ENCODE peak calls at places on chromosomes 11 and 22, in ten cellular contexts. M is H1; S is CD8-positive, alpha-beta T cell; G is HL-60; F is CD4-positive, alpha-beta T cell; I is tibial nerve; P is mesendoderm; C is PC-9; D is psoas muscle; L is fibroblast of lung. T is an unnamed sample.

GRCh38 chr11:11408436-11409221 is 55.6 kb upstream of the CSNK2A3 start:
- DNase-seq in L (peak), G (no peak), S (no peak), F (no peak), P (no peak), D (no peak), M (no peak), C (no peak), I (no peak), T (no peak)

GRCh38 chr22:31081963-31082605 is 966 bp downstream of the SMTN start:
- DNase-seq in G (no peak), P (no peak), S (no peak), D (no peak), L (peak), M (no peak), I (no peak), F (no peak), C (peak), T (no peak)

GRCh38 chr11:10829139-10829538 is 20.4 kb upstream of the EIF4G2 start:
- DNase-seq in S (no peak), I (no peak), D (no peak), F (no peak), C (no peak), M (no peak), G (no peak), P (no peak), L (no peak), T (no peak)

GRCh38 chr11:130192845-130193267 is 33.3 kb downstream of the ST14 start:
- DNase-seq in I (no peak), L (no peak), M (no peak), G (no peak), C (no peak), S (no peak), F (no peak), P (no peak), D (no peak), T (no peak)

GRCh38 chr11:129141748-129142475 is 50.2 kb downstream of the ARHGAP32 start:
- DNase-seq in S (no peak), I (no peak), P (no peak), D (no peak), M (no peak), L (peak), C (no peak), F (no peak), G (no peak), T (no peak)

GRCh38 chr11:2674681-2675131 is 25.1 kb downstream of the KCNQ1OT1 start:
- DNase-seq in M (no peak), P (no peak), F (no peak), I (no peak), S (no peak), L (no peak), D (no peak), G (no peak), C (no peak), T (no peak)

GRCh38 chr11:130904380-130904779 is 11.9 kb downstream of the SNX19 start:
- DNase-seq in S (no peak), C (no peak), M (no peak), D (no peak), F (no peak), L (peak), I (no peak), P (peak), G (no peak), T (no peak)

GRCh38 chr22:49928571-49929552 is 10.4 kb downstream of the CRELD2 start:
- DNase-seq in G (no peak), F (no peak), M (no peak), C (no peak), I (no peak), L (no peak), D (no peak), P (no peak), S (no peak), T (no peak)

GRCh38 chr11:128800871-128801417 is 66.2 kb downstream of the KCNJ1 start:
- DNase-seq in S (no peak), D (no peak), P (peak), I (no peak), C (no peak), M (no peak), F (no peak), G (no peak), L (no peak), T (no peak)

GRCh38 chr11:130999992-131000770 is 83.9 kb upstream of the SNX19 start:
- DNase-seq in P (peak), F (no peak), C (peak), D (no peak), I (no peak), G (no peak), M (no peak), S (no peak), L (peak), T (peak)

GRCh38 chr11:70483077-70483861 is 84.9 kb downstream of the CTTN start:
- DNase-seq in P (peak), D (no peak), F (no peak), S (no peak), C (peak), I (no peak), L (peak), G (peak), M (no peak), T (peak)

GRCh38 chr11:995752-996420 is 40.6 kb downstream of the MUC6 start:
- DNase-seq in D (no peak), C (no peak), F (no peak), P (no peak), L (peak), S (no peak), M (no peak), G (no peak), I (no peak), T (no peak)

GRCh38 chr11:92046103-92046502 is 178.5 kb upstream of the FAT3 start:
- DNase-seq in F (no peak), S (no peak), G (no peak), L (no peak), D (no peak), M (no peak), P (no peak), I (no peak), C (no peak), T (no peak)

GRCh38 chr22:48139776-48140175 is 1377.3 kb downstream of the TBC1D22A start:
- DNase-seq in F (no peak), C (no peak), M (no peak), G (no peak), D (no peak), S (no peak), P (no peak), I (no peak), L (no peak), T (no peak)

GRCh38 chr11:67120456-67120855 is 1.4 kb downstream of the KDM2A start:
- DNase-seq in G (no peak), F (no peak), D (no peak), C (no peak), I (no peak), P (no peak), L (no peak), M (no peak), S (no peak), T (no peak)

GRCh38 chr11:67665537-67666302 is 8.7 kb downstream of the ALDH3B2 start:
- DNase-seq in G (no peak), C (peak), M (no peak), P (no peak), F (no peak), L (no peak), I (no peak), D (no peak), S (no peak), T (no peak)

GRCh38 chr22:36763576-36763975 is 12.3 kb downstream of the IFT27 start:
- DNase-seq in D (no peak), M (no peak), C (peak), F (no peak), L (no peak), P (no peak), S (no peak), G (no peak), I (no peak), T (no peak)

GRCh38 chr11:68127791-68128681 is 6.8 kb upstream of the CHKA start:
- DNase-seq in G (no peak), P (peak), M (peak), I (no peak), L (peak), S (no peak), D (peak), F (no peak), C (peak), T (no peak)

GRCh38 chr11:101817536-101817935 is 97.3 kb upstream of the CEP126 start:
- DNase-seq in C (no peak), G (no peak), S (no peak), P (no peak), F (no peak), D (no peak), M (no peak), I (no peak), L (no peak), T (no peak)

GRCh38 chr22:47625531-47626427 is 863.3 kb downstream of the TBC1D22A start:
- DNase-seq in S (no peak), L (no peak), F (no peak), C (no peak), I (no peak), M (no peak), P (no peak), G (no peak), D (no peak), T (no peak)

GRCh38 chr11:8746575-8746974 is 64.0 kb downstream of the RPL27A start:
- DNase-seq in D (no peak), P (no peak), M (no peak), I (no peak), F (no peak), G (no peak), L (no peak), C (no peak), S (no peak), T (no peak)

GRCh38 chr22:23533328-23533762 is 46.7 kb downstream of the IGLL1 start:
- DNase-seq in S (no peak), M (peak), G (no peak), F (no peak), D (peak), L (peak), P (peak), C (no peak), I (no peak), T (no peak)

GRCh38 chr11:36398261-36398953 is 102.3 kb downstream of the PRR5L start:
- DNase-seq in D (no peak), P (no peak), L (peak), I (no peak), F (no peak), C (no peak), S (no peak), G (no peak), M (no peak), T (no peak)

GRCh38 chr22:25745341-25746011 is 3.5 kb downstream of the MYO18B start:
- DNase-seq in L (peak), G (no peak), F (no peak), M (no peak), S (no peak), P (no peak), I (no peak), C (no peak), D (no peak), T (no peak)

GRCh38 chr11:94245121-94245520 is 59.3 kb upstream of the IZUMO1R start:
- DNase-seq in P (no peak), M (no peak), S (no peak), F (no peak), D (no peak), L (no peak), G (no peak), C (no peak), I (no peak), T (no peak)

GRCh38 chr22:37211075-37211852 is 1.0 kb downstream of the SSTR3 start:
- DNase-seq in P (no peak), I (no peak), D (peak), G (no peak), L (no peak), C (no peak), M (no peak), S (no peak), F (no peak), T (no peak)

GRCh38 chr11:35126000-35126878 is 12.7 kb upstream of the CD44 start:
- DNase-seq in G (no peak), C (no peak), I (no peak), L (no peak), P (no peak), S (no peak), M (no peak), D (no peak), F (no peak), T (no peak)

GRCh38 chr11:73916435-73916834 is 34.4 kb upstream of the DNAJB13 start:
- DNase-seq in I (no peak), S (no peak), C (no peak), L (peak), P (peak), G (no peak), D (no peak), M (no peak), F (no peak), T (peak)

GRCh38 chr11:125916683-125917337 is 12.5 kb downstream of the DDX25 start:
- DNase-seq in S (no peak), I (no peak), G (no peak), L (no peak), F (no peak), M (no peak), P (no peak), D (no peak), C (no peak), T (no peak)

DNA sequence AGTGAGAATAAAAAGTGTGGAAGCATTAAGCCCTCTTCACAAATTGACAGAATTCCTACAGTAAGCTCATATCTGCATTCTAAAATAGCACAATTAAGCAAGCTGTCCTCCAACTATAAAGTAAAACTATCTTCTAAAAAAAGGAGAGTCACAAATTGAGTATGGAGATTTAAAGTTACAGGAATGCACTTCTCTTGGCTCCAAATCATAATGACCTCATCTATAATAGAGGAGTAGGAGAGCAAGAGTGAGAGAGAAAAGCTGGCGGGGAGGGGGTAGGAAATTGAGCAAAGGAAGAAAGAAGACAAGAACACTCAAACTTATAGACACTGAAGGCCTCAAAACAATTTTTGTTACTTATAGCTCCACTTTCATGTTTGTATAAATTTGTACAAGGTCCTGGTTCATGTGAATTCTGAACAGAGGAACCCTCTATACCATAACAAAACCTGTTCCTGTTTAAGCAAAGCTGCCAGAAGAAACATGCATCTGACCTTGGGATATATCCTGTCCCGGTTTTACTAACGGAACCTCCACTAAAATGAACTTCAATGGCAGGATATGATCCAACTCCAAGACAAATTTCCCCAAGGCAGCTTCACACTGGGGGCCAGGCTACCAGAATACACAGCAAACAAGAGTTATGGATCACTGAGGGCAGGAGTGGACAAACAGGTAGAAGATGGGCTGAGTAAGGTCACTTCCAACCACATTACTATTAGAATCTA is 37.2 kb downstream of the SLC35F2 start:
- DNase-seq in C (no peak), G (no peak), L (peak), M (no peak), I (no peak), S (no peak), P (no peak), F (no peak), D (no peak), T (no peak)
- H3K27ac ChIP-seq in C (no peak), G (no peak), L (no peak), M (no peak), I (no peak), S (no peak), P (no peak), F (no peak), D (no peak), T (peak)

DNA sequence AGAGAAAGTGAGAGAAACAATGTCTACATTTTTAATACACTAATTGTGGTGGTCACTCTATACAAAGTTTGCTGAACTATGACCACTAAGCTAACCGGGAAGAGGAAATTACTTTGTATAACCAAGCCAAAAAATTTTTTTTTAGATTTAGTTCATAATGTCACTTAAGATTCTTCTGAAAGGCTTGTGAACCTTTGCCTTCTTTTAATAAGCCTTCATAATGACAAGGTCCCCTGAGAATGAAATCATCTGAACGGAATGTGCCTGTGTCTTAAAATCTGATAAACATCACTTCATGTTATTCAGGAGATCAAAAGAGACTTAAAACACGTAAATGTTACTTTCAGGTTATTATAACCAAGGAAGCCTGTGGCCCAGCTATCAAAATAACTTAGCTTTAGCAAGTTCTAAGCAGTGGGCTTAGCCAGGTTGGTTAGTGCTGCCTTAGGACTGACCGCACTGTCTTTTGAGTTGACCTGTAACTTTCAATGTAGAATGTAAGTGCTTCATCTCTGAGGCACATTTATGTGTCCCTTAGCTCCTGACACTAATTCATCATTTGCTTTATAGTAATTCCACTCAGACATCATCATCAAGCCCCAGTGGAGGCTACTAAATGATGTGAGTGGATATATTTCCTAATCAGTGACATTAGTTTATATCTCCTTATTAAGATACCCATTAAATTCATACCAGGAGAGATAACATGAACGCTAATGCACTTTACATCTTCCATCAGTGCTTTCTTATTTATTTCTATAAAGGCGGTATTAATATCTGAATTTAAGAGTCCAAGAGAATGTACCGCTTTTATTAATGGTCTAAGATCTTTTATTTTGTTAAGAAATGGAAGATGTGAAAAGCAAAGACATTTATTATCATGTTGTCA is 122.5 kb downstream of the WNT11 start:
- DNase-seq in S (no peak), D (no peak), L (peak), G (no peak), M (no peak), F (no peak), C (peak), I (no peak), P (peak), T (no peak)
- H3K27ac ChIP-seq in S (no peak), D (peak), L (no peak), G (no peak), M (no peak), F (no peak), C (peak), I (peak), P (no peak), T (no peak)

GRCh38 chr11:122672892-122673291 is 17.4 kb downstream of the UBASH3B start:
- DNase-seq in S (no peak), P (no peak), F (no peak), I (no peak), M (no peak), C (no peak), L (no peak), D (no peak), G (no peak), T (no peak)
- H3K27ac ChIP-seq in S (no peak), P (no peak), F (no peak), I (no peak), M (no peak), C (peak), L (peak), D (no peak), G (peak), T (no peak)

GRCh38 chr11:61897387-61898246 is 6.3 kb upstream of the FADS3 start:
- DNase-seq in S (peak), L (peak), I (peak), P (peak), M (peak), C (no peak), D (peak), G (peak), F (peak), T (no peak)
- H3K27ac ChIP-seq in S (no peak), L (no peak), I (peak), P (no peak), M (peak), C (no peak), D (no peak), G (no peak), F (no peak), T (no peak)

GRCh38 chr11:118791961-118792578 is 1.1 kb upstream of the DDX6 start:
- DNase-seq in F (peak), I (no peak), M (no peak), S (peak), G (no peak), C (no peak), L (no peak), D (no peak), P (peak), T (no peak)
- H3K27ac ChIP-seq in F (peak), I (peak), M (peak), S (peak), G (peak), C (peak), L (peak), D (peak), P (peak), T (peak)

GRCh38 chr22:40653361-40653760 is 16.8 kb upstream of the MRTFA start:
- DNase-seq in I (no peak), P (no peak), M (no peak), C (no peak), F (no peak), S (no peak), L (no peak), G (no peak), D (no peak), T (no peak)
- H3K27ac ChIP-seq in I (peak), P (no peak), M (no peak), C (peak), F (no peak), S (no peak), L (no peak), G (no peak), D (peak), T (peak)

T was measured in epithelial cell of prostate.